ENCODE peak calls at places on chromosome X, in nine cellular contexts. S, F, V, T, D, X, R, G and J are unnamed samples. For H3K4me1, the result is how much of the 10 kb centered on the place peaks cover.

GRCh38 chrX:15242899-15243555 is 26.9 kb downstream of the ASB9 start:
- DNase-seq in D (peak), G (no peak), T (no peak), S (no peak), R (peak), F (peak), X (peak), V (no peak), J (peak)

GRCh38 chrX:153780678-153781427 is at the start of gene SRPK3:
- DNase-seq in T (peak), D (peak), R (no peak), F (no peak), S (peak), X (peak), V (no peak), G (no peak), J (no peak)

GRCh38 chrX:133994576-133994975 is 9.2 kb upstream of the GPC3 start:
- DNase-seq in F (no peak), R (no peak), G (no peak), D (no peak), S (no peak), X (no peak), V (no peak), T (no peak), J (peak)

GRCh38 chrX:116009871-116010710 is 160.5 kb upstream of the AGTR2 start:
- DNase-seq in G (peak), D (peak), V (no peak), F (no peak), T (peak), S (peak), X (no peak), R (no peak), J (peak)

GRCh38 chrX:20143539-20143938 is 1.9 kb upstream of the EIF1AX start:
- DNase-seq in G (no peak), S (no peak), F (no peak), D (no peak), T (no peak), V (no peak), R (no peak), X (no peak), J (no peak)

GRCh38 chrX:132576945-132577344 is 88.1 kb upstream of the MBNL3 start:
- DNase-seq in S (no peak), T (no peak), D (no peak), F (no peak), X (peak), G (no peak), V (no peak), R (no peak), J (no peak)

GRCh38 chrX:128051526-128051925 is 677 bp downstream of the ACTRT1 start:
- DNase-seq in G (no peak), X (no peak), V (no peak), F (no peak), D (no peak), R (no peak), T (no peak), S (no peak), J (no peak)

GRCh38 chrX:9144643-9145290 is 110.8 kb upstream of the FAM9B start:
- DNase-seq in G (no peak), T (no peak), D (no peak), F (no peak), X (peak), V (no peak), S (no peak), R (no peak), J (no peak)

GRCh38 chrX:123899701-123900100 is 39.8 kb downstream of the XIAP start:
- DNase-seq in R (no peak), T (no peak), S (no peak), X (peak), G (no peak), D (no peak), F (no peak), V (no peak), J (no peak)

GRCh38 chrX:40688976-40689375 is 41.6 kb upstream of the CXorf38 start:
- DNase-seq in F (no peak), G (no peak), D (no peak), V (no peak), R (no peak), T (no peak), X (no peak), S (no peak), J (no peak)

GRCh38 chrX:40687169-40687568 is 39.8 kb upstream of the CXorf38 start:
- DNase-seq in D (no peak), V (no peak), S (no peak), R (no peak), G (no peak), F (no peak), T (no peak), X (no peak), J (no peak)

GRCh38 chrX:40683245-40683644 is 35.9 kb upstream of the CXorf38 start:
- DNase-seq in X (peak), F (no peak), T (no peak), G (no peak), V (no peak), R (no peak), D (no peak), S (no peak), J (no peak)

GRCh38 chrX:40684092-40684491 is 36.7 kb upstream of the CXorf38 start:
- DNase-seq in G (no peak), T (no peak), F (no peak), D (no peak), S (no peak), V (no peak), X (no peak), R (no peak), J (no peak)

GRCh38 chrX:40685352-40685918 is 38.1 kb upstream of the CXorf38 start:
- DNase-seq in V (no peak), T (no peak), R (no peak), D (no peak), X (no peak), F (no peak), S (no peak), G (no peak), J (no peak)
- H3K4me3 ChIP-seq in V (no peak), T (no peak), R (no peak), D (no peak), X (no peak), F (no peak), S (no peak), G (no peak), J (no peak)

GRCh38 chrX:1391707-1392375 is at the start of gene SLC25A6:
- DNase-seq in R (peak), F (peak), G (peak), X (peak), S (peak), T (peak), D (peak), V (peak), J (peak)
- H3K4me1 ChIP-seq in R (under half), F (under half), G (under half), X (under half), S (under half), T (half or more), D (under half), V (under half), J (under half)

GRCh38 chrX:10611441-10612090 is 8.8 kb downstream of the MID1 start:
- DNase-seq in V (no peak), D (no peak), R (no peak), X (peak), S (no peak), G (no peak), F (no peak), T (no peak), J (no peak)
- H3K27ac ChIP-seq in V (no peak), D (no peak), R (no peak), X (peak), S (no peak), G (peak), F (no peak), T (peak), J (no peak)

GRCh38 chrX:1212532-1212931 is at the start of gene CRLF2:
- DNase-seq in X (peak), S (no peak), F (no peak), T (no peak), G (peak), D (peak), R (peak), V (no peak), J (no peak)
- H3K4me3 ChIP-seq in X (no peak), S (no peak), F (no peak), T (no peak), G (no peak), D (no peak), R (no peak), V (no peak), J (no peak)

GRCh38 chrX:79477691-79478090 is 110.6 kb upstream of the ITM2A start:
- DNase-seq in X (no peak), S (no peak), F (no peak), T (no peak), G (no peak), V (no peak), R (no peak), D (peak), J (peak)
- H3K4me1 ChIP-seq in X (under half), S (under half), F (under half), T (under half), G (under half), V (under half), R (under half), D (under half), J (under half)

GRCh38 chrX:17826609-17827496 is 34.2 kb downstream of the RAI2 start:
- DNase-seq in T (no peak), G (no peak), D (no peak), R (no peak), S (no peak), F (no peak), V (no peak), X (peak), J (peak)
- H3K27ac ChIP-seq in T (no peak), G (no peak), D (no peak), R (no peak), S (no peak), F (no peak), V (no peak), X (no peak), J (no peak)

GRCh38 chrX:68795741-68796140 is 33.1 kb upstream of the EFNB1 start:
- DNase-seq in X (no peak), D (no peak), F (no peak), R (no peak), T (no peak), S (no peak), G (no peak), V (no peak), J (no peak)
- H3K4me3 ChIP-seq in X (no peak), D (no peak), F (no peak), R (no peak), T (no peak), S (no peak), G (no peak), V (no peak), J (no peak)